ENCODE peak calls at places on chromosomes 7 and 10, in nine cellular contexts. H is adrenal gland, X is psoas muscle, C is breast epithelium, L is stomach, R is cardiac muscle cell, Q is MM.1S, G is ascending aorta, S is lower lobe of right lung. F is an unnamed sample. For H3K9me3 and H3K36me3, the result is how much of the 10 kb centered on the place peaks cover.

GRCh38 chr10:58384536-58384998 is 643 bp upstream of the TFAM start:
- DNase-seq in H (no peak), X (no peak), C (no peak), L (no peak), R (no peak), Q (no peak), G (no peak), S (no peak), F (no peak)

GRCh38 chr10:1434202-1434601 is 303.1 kb downstream of the ADARB2 start:
- DNase-seq in H (no peak), X (no peak), C (no peak), L (no peak), R (no peak), Q (no peak), G (no peak), S (no peak), F (no peak)

GRCh38 chr10:124197301-124198148 is 104.1 kb upstream of the CHST15 start:
- DNase-seq in H (no peak), X (no peak), C (no peak), L (no peak), R (no peak), Q (no peak), G (peak), S (no peak), F (no peak)

GRCh38 chr10:79608505-79609375 is 2.0 kb upstream of the SFTPA1 start:
- DNase-seq in H (no peak), X (no peak), C (no peak), L (no peak), R (peak), Q (peak), G (no peak), S (no peak), F (no peak)

GRCh38 chr7:129501760-129502707 is at the start of gene SMKR1:
- DNase-seq in H (peak), X (peak), C (peak), L (peak), R (peak), Q (peak), G (peak), S (peak), F (peak)

GRCh38 chr10:59234814-59235429 is 58.5 kb downstream of the PHYHIPL start:
- DNase-seq in H (peak), X (no peak), C (no peak), L (no peak), R (peak), Q (peak), G (no peak), S (no peak), F (no peak)

GRCh38 chr7:128781126-128781525 is 5.5 kb upstream of the OPN1SW start:
- DNase-seq in H (no peak), X (peak), C (no peak), L (no peak), R (peak), Q (no peak), G (peak), S (no peak), F (no peak)

GRCh38 chr10:118522791-118523498 is 72.5 kb downstream of the PRLHR start:
- DNase-seq in H (no peak), X (no peak), C (peak), L (no peak), R (peak), Q (no peak), G (no peak), S (no peak), F (no peak)

GRCh38 chr10:17206210-17206709 is 4.8 kb upstream of the TRDMT1 start:
- DNase-seq in H (no peak), X (no peak), C (no peak), L (no peak), R (peak), Q (no peak), G (no peak), S (no peak), F (no peak)

GRCh38 chr10:116721991-116722392 is 20.4 kb downstream of the HSPA12A start:
- DNase-seq in H (no peak), X (no peak), C (no peak), L (no peak), R (peak), Q (no peak), G (no peak), S (no peak), F (no peak)

GRCh38 chr10:59465089-59465488 is 102.7 kb upstream of the FAM13C start:
- DNase-seq in H (no peak), X (no peak), C (no peak), L (no peak), R (peak), Q (no peak), G (no peak), S (no peak), F (no peak)

GRCh38 chr7:134851141-134851540 is 71.7 kb downstream of the CALD1 start:
- DNase-seq in H (no peak), X (no peak), C (no peak), L (no peak), R (no peak), Q (no peak), G (no peak), S (no peak), F (no peak)

GRCh38 chr10:22976535-22976934 is 48.7 kb downstream of the ARMC3 start:
- DNase-seq in H (no peak), X (no peak), C (no peak), L (no peak), R (no peak), Q (no peak), G (no peak), S (no peak), F (no peak)

GRCh38 chr10:78910886-78911285 is 157.9 kb upstream of the ZMIZ1 start:
- DNase-seq in H (no peak), X (no peak), C (no peak), L (no peak), R (no peak), Q (no peak), G (no peak), S (no peak), F (no peak)

GRCh38 chr7:75943864-75944263 is 28.9 kb downstream of the POR start:
- DNase-seq in H (peak), X (no peak), C (no peak), L (peak), R (no peak), Q (no peak), G (no peak), S (no peak), F (no peak)

GRCh38 chr10:94133239-94133638 is 139.5 kb downstream of the PLCE1 start:
- DNase-seq in H (peak), X (peak), C (peak), L (no peak), R (no peak), Q (no peak), G (no peak), S (no peak), F (peak)

GRCh38 chr10:67088035-67088434 is 162.2 kb downstream of the LRRTM3 start:
- DNase-seq in H (no peak), X (no peak), C (no peak), L (no peak), R (no peak), Q (no peak), G (no peak), S (no peak), F (no peak)

GRCh38 chr7:135847242-135847641 is 98.6 kb upstream of the FAM180A start:
- DNase-seq in H (no peak), X (no peak), C (no peak), L (no peak), R (no peak), Q (no peak), G (no peak), S (no peak), F (no peak)

GRCh38 chr7:139855498-139856270 is 26.6 kb downstream of the TBXAS1 start:
- DNase-seq in H (peak), X (no peak), C (no peak), L (no peak), R (peak), Q (peak), G (no peak), S (peak), F (no peak)

GRCh38 chr10:108653466-108653865 is 1269.8 kb downstream of the XPNPEP1 start:
- DNase-seq in H (no peak), X (no peak), C (no peak), L (no peak), R (no peak), Q (no peak), G (no peak), S (no peak), F (no peak)

GRCh38 chr10:133329401-133330202 is 7.1 kb downstream of the CALY start:
- DNase-seq in H (peak), X (peak), C (peak), L (peak), R (peak), Q (peak), G (peak), S (peak), F (peak)

GRCh38 chr7:149225656-149226055 is 13.8 kb upstream of the ZNF212 start:
- DNase-seq in H (no peak), X (no peak), C (no peak), L (no peak), R (no peak), Q (no peak), G (no peak), S (no peak), F (no peak)

GRCh38 chr10:120402358-120402757 is 54.7 kb upstream of the PLPP4 start:
- DNase-seq in H (no peak), X (no peak), C (no peak), L (no peak), R (no peak), Q (no peak), G (no peak), S (no peak), F (no peak)

GRCh38 chr10:128043259-128044045 is 82.8 kb downstream of the MKI67 start:
- DNase-seq in H (no peak), X (no peak), C (no peak), L (no peak), R (peak), Q (no peak), G (no peak), S (no peak), F (no peak)

GRCh38 chr10:43044444-43045245 is 32.2 kb upstream of the RET start:
- DNase-seq in H (no peak), X (no peak), C (no peak), L (peak), R (no peak), Q (no peak), G (no peak), S (peak), F (peak)

GRCh38 chr7:117098457-117098856 is 145.2 kb downstream of the ST7 start:
- DNase-seq in H (no peak), X (no peak), C (no peak), L (no peak), R (peak), Q (no peak), G (no peak), S (no peak), F (no peak)

GRCh38 chr7:132351858-132352539 is 224.3 kb downstream of the PLXNA4 start:
- DNase-seq in H (no peak), X (no peak), C (no peak), L (no peak), R (peak), Q (no peak), G (peak), S (no peak), F (no peak)

GRCh38 chr7:146126767-146127509 is 10.3 kb downstream of the CNTNAP2 start:
- DNase-seq in H (no peak), X (no peak), C (no peak), L (no peak), R (no peak), Q (no peak), G (no peak), S (no peak), F (no peak)
- TF ChIP-seq CTCF in H (no peak), X (no peak), C (no peak), L (no peak), R (no peak), Q (no peak), G (no peak), S (no peak), F (no peak)

DNA sequence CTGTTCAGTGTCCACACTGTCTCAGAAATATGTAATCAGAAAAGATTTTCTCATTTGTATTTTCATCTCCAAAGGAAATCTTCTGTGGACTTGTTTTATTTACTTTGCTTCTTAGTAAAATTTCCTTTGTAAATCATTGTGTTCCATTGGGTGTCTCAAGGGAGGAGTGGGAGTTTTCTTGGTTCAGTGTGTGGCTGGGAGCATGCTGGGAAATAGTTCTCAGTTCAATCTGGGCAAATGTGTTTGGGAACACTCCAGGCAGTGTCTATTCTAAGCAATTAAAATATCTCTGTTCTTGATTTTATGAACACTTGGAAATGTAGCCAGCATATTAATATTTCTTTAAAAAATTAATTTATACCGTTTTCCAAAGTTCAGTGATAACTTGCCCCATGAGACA is 1019.8 kb downstream of the CNTNAP2 start:
- DNase-seq in H (no peak), X (no peak), C (no peak), L (no peak), R (no peak), Q (no peak), G (no peak), S (no peak), F (no peak)
- H3K9me3 ChIP-seq in H (under half), X (under half), C (under half), L (under half), R (under half), Q (under half), G (under half), S (under half), F (under half)

GRCh38 chr7:152149363-152149762 is 123.9 kb downstream of the GALNT11 start:
- DNase-seq in H (no peak), X (no peak), C (no peak), L (no peak), R (no peak), Q (no peak), G (no peak), S (no peak), F (no peak)

GRCh38 chr7:152152267-152152666 is 126.8 kb downstream of the GALNT11 start:
- DNase-seq in H (no peak), X (no peak), C (no peak), L (no peak), R (no peak), Q (no peak), G (no peak), S (no peak), F (no peak)

GRCh38 chr7:152144557-152145245 is 119.2 kb downstream of the GALNT11 start:
- DNase-seq in H (no peak), X (no peak), C (no peak), L (no peak), R (no peak), Q (no peak), G (no peak), S (no peak), F (no peak)

GRCh38 chr7:152145853-152146466 is 120.5 kb downstream of the GALNT11 start:
- DNase-seq in H (peak), X (no peak), C (no peak), L (no peak), R (peak), Q (peak), G (no peak), S (no peak), F (no peak)

DNA sequence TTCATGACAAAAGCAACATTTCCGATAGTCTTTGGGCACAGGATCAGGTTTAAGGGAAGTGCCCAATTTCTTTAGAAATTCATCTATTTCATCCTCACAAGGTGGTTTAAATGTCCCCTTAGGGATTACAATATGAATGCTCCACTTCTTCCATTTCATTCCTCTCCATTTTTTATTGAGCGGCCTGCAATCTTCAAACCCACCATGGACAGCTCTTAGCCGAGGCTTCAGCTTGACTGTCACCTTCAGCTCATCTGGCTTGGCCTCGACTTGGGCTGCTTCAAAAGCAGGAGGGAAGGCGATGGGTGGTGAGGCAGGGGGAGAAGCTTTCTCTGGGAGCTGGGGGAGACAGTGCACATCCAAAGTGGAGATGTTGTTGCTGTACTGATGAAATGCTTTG is 123.2 kb downstream of the GALNT11 start:
- DNase-seq in H (no peak), X (no peak), C (no peak), L (no peak), R (no peak), Q (no peak), G (no peak), S (no peak), F (no peak)
- H3K36me3 ChIP-seq in H (under half), X (under half), C (under half), L (half or more), R (half or more), Q (half or more), G (half or more), S (half or more), F (half or more)

GRCh38 chr10:48656241-48656921 is 28.3 kb upstream of the WDFY4 start:
- DNase-seq in H (peak), X (peak), C (peak), L (peak), R (peak), Q (peak), G (peak), S (peak), F (peak)
- TF ChIP-seq CTCF in H (peak), X (peak), C (peak), L (peak), R (peak), Q (peak), G (peak), S (peak), F (peak)

GRCh38 chr10:54962134-54962900 is 161.3 kb upstream of the PCDH15 start:
- DNase-seq in H (no peak), X (no peak), C (no peak), L (no peak), R (no peak), Q (no peak), G (no peak), S (no peak), F (no peak)

GRCh38 chr10:54958844-54959243 is 157.8 kb upstream of the PCDH15 start:
- DNase-seq in H (no peak), X (no peak), C (no peak), L (no peak), R (no peak), Q (no peak), G (no peak), S (no peak), F (no peak)

DNA sequence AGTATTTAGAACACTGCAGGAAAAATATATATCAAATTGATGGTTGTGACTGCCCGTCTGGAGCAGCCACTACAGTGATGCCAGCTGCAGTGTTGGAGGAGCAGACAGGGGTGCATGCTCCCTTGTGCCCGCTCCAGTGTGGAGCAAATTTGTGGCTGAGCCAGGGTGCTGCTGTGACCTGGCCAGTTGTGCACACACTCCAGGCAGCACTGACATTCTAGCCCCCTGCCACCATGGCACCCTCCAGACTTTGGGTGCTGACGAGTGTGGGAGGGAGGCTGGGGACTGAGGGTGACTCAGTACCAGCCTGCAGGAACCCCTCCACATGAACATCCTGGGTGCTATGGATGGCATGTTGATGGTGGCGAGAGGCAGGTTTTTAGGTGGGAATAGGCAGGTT is 160.0 kb upstream of the PCDH15 start:
- DNase-seq in H (no peak), X (peak), C (no peak), L (no peak), R (no peak), Q (no peak), G (no peak), S (no peak), F (no peak)
- H3K9me3 ChIP-seq in H (under half), X (under half), C (under half), L (under half), R (under half), Q (under half), G (under half), S (under half), F (under half)

GRCh38 chr7:25517906-25518305 is 289.6 kb upstream of the NPVF start:
- DNase-seq in H (no peak), X (no peak), C (no peak), L (no peak), R (no peak), Q (no peak), G (no peak), S (no peak), F (no peak)
- H3K36me3 ChIP-seq in H (under half), X (under half), C (under half), L (under half), R (under half), Q (under half), G (under half), S (under half), F (under half)

GRCh38 chr10:121596668-121597503 is 1.4 kb downstream of the FGFR2 start:
- DNase-seq in H (peak), X (no peak), C (peak), L (peak), R (peak), Q (no peak), G (peak), S (no peak), F (no peak)
- TF ChIP-seq CTCF in H (peak), X (no peak), C (no peak), L (no peak), R (no peak), Q (no peak), G (peak), S (peak), F (no peak)

DNA sequence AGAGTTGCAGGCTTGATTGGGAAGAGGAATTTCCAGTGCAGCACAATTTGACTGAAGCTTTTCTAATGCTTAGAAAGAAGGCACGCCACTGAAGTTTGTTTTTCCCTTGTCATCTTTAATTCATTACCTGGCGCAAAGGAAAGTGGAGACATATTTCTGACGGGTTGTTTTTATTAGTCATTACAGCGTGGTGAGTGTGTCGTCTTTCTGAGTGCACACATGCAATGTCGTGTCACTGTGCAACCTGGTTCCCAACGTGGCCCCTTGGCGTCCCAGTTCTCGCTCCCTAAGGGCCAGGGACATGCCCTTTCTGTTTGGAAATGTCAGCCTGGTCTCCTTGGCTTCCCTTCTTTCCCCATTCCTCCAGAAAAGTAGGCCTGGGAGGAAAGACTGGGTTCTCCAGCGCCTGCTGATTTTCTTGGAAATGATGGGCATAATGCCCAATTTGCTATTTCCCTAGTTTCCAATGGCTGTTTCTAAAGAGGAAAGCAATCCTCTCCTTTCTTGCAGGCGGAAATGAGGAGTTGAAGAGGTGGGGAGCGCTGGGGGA is 250.0 kb downstream of the ARHGAP12 start:
- DNase-seq in H (no peak), X (peak), C (no peak), L (no peak), R (no peak), Q (no peak), G (no peak), S (no peak), F (no peak)
- H3K9me3 ChIP-seq in H (under half), X (under half), C (under half), L (under half), R (under half), Q (under half), G (under half), S (under half), F (under half)

F was measured in left ventricle myocardium inferior.